ENCODE peak calls at places on chromosomes 3 and 15, in seven cellular contexts. R is kidney epithelial cell, F is WTC11, O is MCF 10A, V is HFF-Myc, T is WERI-Rb-1, Y is HFFc6. C is an unnamed sample.

GRCh38 chr15:77866596-77867125 is 210.8 kb downstream of the TBC1D2B start:
- DNase-seq in R (no peak), F (no peak), O (no peak), V (no peak), T (no peak), Y (no peak), C (no peak)

GRCh38 chr3:152244156-152244888 is 24.4 kb upstream of the MBNL1 start:
- DNase-seq in R (no peak), F (no peak), O (no peak), V (no peak), T (no peak), Y (no peak), C (peak; percentile 69)

GRCh38 chr15:90203922-90204321 is 2.8 kb downstream of the SEMA4B start:
- DNase-seq in R (no peak), F (no peak), O (no peak), V (no peak), T (no peak), Y (no peak), C (no peak)

GRCh38 chr15:100966997-100967396 is 47.8 kb downstream of the LRRK1 start:
- DNase-seq in R (peak; percentile 38), F (no peak), O (no peak), V (no peak), T (no peak), Y (no peak), C (no peak)

GRCh38 chr3:45704544-45704943 is 15.3 kb downstream of the SACM1L start:
- DNase-seq in R (no peak), F (no peak), O (no peak), V (no peak), T (no peak), Y (no peak), C (no peak)

GRCh38 chr15:62135532-62136134 is 29.5 kb downstream of the C2CD4B start:
- DNase-seq in R (no peak), F (no peak), O (peak; percentile 86), V (peak; percentile 27), T (no peak), Y (no peak), C (no peak)

GRCh38 chr3:13199899-13200451 is 126.7 kb upstream of the IQSEC1 start:
- DNase-seq in R (no peak), F (no peak), O (no peak), V (no peak), T (no peak), Y (no peak), C (no peak)

GRCh38 chr3:39712413-39713048 is 96.9 kb upstream of the MYRIP start:
- DNase-seq in R (no peak), F (no peak), O (no peak), V (no peak), T (no peak), Y (no peak), C (no peak)

GRCh38 chr15:97976766-97977503 is 16.4 kb downstream of the ARRDC4 start:
- DNase-seq in R (no peak), F (no peak), O (peak; percentile 56), V (no peak), T (no peak), Y (no peak), C (no peak)
- TF ChIP-seq CTCF in R (no peak), F (no peak), O (no peak), V (no peak), T (no peak), Y (no peak), C (no peak)

GRCh38 chr3:134795776-134796312 is 784 bp downstream of the EPHB1 start:
- DNase-seq in R (no peak), F (peak; percentile 62), O (no peak), V (no peak), T (peak; percentile 32), Y (no peak), C (no peak)
- TF ChIP-seq CTCF in R (peak; percentile 5), F (no peak), O (no peak), V (no peak), T (peak; percentile 30), Y (no peak), C (no peak)

DNA sequence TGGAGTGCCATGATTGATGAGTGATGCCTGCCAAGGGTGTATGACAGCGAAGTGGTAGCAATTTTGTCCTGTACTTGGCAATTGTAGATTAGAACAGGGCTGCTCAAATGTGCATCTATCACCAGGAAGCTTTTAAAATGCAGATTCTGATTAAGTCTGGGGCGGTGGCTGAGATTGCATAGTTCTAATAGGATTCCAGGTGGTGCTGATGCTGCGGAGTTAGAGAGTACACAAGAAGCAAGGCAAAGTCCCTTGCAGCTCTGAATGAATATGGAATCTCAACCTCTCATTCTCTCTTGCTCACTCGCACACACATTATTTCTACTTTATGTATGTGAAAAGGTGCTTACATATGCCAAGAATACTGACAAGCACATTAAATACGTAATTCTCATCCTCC is 670.4 kb downstream of the FHIT start:
- DNase-seq in R (no peak), F (no peak), O (no peak), V (no peak), T (no peak), Y (no peak), C (no peak)
- TF ChIP-seq CTCF in R (no peak), F (no peak), O (no peak), V (no peak), T (no peak), Y (no peak), C (no peak)

GRCh38 chr3:20154928-20155327 is 31.1 kb downstream of the SGO1 start:
- DNase-seq in R (no peak), F (peak; percentile 14), O (no peak), V (no peak), T (peak; percentile 78), Y (no peak), C (peak; percentile 10)
- TF ChIP-seq CTCF in R (no peak), F (no peak), O (no peak), V (no peak), T (peak; percentile 38), Y (no peak), C (no peak)

GRCh38 chr15:84023636-84024035 is 211.9 kb upstream of the GOLGA6L4 start:
- DNase-seq in R (no peak), F (peak; percentile 43), O (peak; percentile 69), V (peak; percentile 7), T (peak; percentile 56), Y (no peak), C (peak; percentile 62)
- TF ChIP-seq CTCF in R (peak; percentile 51), F (peak; percentile 47), O (peak; percentile 42), V (peak; percentile 62), T (peak; percentile 35), Y (peak; percentile 44), C (peak; percentile 52)

DNA sequence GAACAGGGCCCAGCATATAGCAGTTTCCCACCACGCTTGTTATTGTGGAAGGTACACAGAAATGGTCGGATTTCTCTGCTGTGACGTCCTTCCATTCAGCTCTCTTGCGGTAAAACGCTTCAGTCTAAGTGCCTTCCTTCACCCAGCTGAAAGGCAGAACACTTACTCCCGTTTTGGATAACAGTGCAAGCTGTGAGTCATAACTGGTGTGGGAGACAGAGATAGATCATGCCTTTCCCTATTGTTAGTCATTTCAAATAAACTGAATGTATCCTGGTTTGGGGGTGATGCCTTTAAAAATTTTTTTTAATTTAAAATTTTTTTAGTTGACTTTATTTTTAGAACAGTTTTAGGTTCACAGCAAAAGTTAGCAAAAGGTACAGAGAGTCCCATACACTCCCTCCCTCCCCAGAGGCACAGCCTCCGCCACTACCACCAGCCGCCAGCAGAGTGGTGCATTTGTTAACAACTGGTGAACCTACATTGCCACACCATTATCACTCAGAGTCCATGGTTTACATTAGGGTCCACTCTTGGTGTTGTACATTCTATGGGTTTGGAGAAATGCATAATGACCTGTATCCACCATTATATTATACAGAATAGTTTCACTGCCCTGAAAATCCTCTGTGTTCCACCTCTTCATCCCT is 94.9 kb upstream of the NSMCE3 start:
- DNase-seq in R (peak; percentile 48), F (peak; percentile 46), O (peak; percentile 4), V (peak; percentile 9), T (no peak), Y (peak; percentile 69), C (peak; percentile 49)
- TF ChIP-seq CTCF in R (peak; percentile 46), F (no peak), O (no peak), V (no peak), T (peak; percentile 16), Y (peak; percentile 43), C (peak; percentile 38)

GRCh38 chr15:46059921-46060565 is 425.2 kb downstream of the SQOR start:
- DNase-seq in R (no peak), F (no peak), O (no peak), V (no peak), T (no peak), Y (no peak), C (no peak)

GRCh38 chr15:46061002-46061401 is 426.2 kb downstream of the SQOR start:
- DNase-seq in R (no peak), F (no peak), O (no peak), V (no peak), T (no peak), Y (no peak), C (no peak)
- TF ChIP-seq CTCF in R (no peak), F (no peak), O (no peak), V (no peak), T (no peak), Y (no peak), C (no peak)

GRCh38 chr3:53712817-53713388 is 133.3 kb downstream of the CHDH start:
- DNase-seq in R (no peak), F (no peak), O (no peak), V (no peak), T (no peak), Y (no peak), C (no peak)

GRCh38 chr3:53711387-53711786 is 134.8 kb downstream of the CHDH start:
- DNase-seq in R (no peak), F (no peak), O (no peak), V (no peak), T (no peak), Y (no peak), C (no peak)

GRCh38 chr3:53708001-53708621 is 138.1 kb downstream of the CHDH start:
- DNase-seq in R (no peak), F (no peak), O (no peak), V (no peak), T (no peak), Y (no peak), C (no peak)

GRCh38 chr3:53709256-53709655 is 137.0 kb downstream of the CHDH start:
- DNase-seq in R (no peak), F (no peak), O (no peak), V (no peak), T (no peak), Y (no peak), C (no peak)

GRCh38 chr3:53709856-53710674 is 136.2 kb downstream of the CHDH start:
- DNase-seq in R (no peak), F (peak; percentile 87), O (peak; percentile 67), V (peak; percentile 27), T (peak; percentile 80), Y (peak; percentile 61), C (peak; percentile 74)
- TF ChIP-seq CTCF in R (peak; percentile 82), F (peak; percentile 63), O (peak; percentile 79), V (peak; percentile 74), T (peak; percentile 75), Y (peak; percentile 86), C (peak; percentile 73)

GRCh38 chr3:55885721-55886120 is 398.6 kb upstream of the WNT5A start:
- DNase-seq in R (no peak), F (no peak), O (peak; percentile 90), V (peak; percentile 52), T (no peak), Y (no peak), C (no peak)
- TF ChIP-seq CTCF in R (peak; percentile 41), F (no peak), O (peak; percentile 25), V (no peak), T (no peak), Y (no peak), C (no peak)

GRCh38 chr15:83178869-83179325 is 28.7 kb downstream of the HDGFL3 start:
- DNase-seq in R (no peak), F (no peak), O (no peak), V (no peak), T (no peak), Y (no peak), C (no peak)
- TF ChIP-seq CTCF in R (no peak), F (no peak), O (no peak), V (no peak), T (no peak), Y (no peak), C (no peak)

C was measured in GM12865.